ENCODE peak calls at places on chromosomes 3 and 15, in five cellular contexts. One of them, this sample, is unnamed.

GRCh38 chr3:105722943-105723556 is 145.8 kb downstream of the CBLB start:
- DNase-seq in effector memory CD4-positive, alpha-beta T cell: no peak
- DNase-seq in naive B cell: peak
- DNase-seq in left ventricle myocardium inferior: no peak
- DNase-seq in endothelial cell: no peak
- DNase-seq in this sample: no peak

GRCh38 chr15:73633991-73634495 is 854 bp upstream of the NPTN start:
- DNase-seq in effector memory CD4-positive, alpha-beta T cell: no peak
- DNase-seq in endothelial cell: peak
- DNase-seq in naive B cell: no peak
- DNase-seq in left ventricle myocardium inferior: no peak
- DNase-seq in this sample: no peak

GRCh38 chr3:30523366-30523765 is 83.0 kb upstream of the TGFBR2 start:
- DNase-seq in naive B cell: no peak
- DNase-seq in effector memory CD4-positive, alpha-beta T cell: no peak
- DNase-seq in endothelial cell: no peak
- DNase-seq in left ventricle myocardium inferior: no peak
- DNase-seq in this sample: no peak

GRCh38 chr15:47384316-47384715 is 333.0 kb upstream of the SEMA6D start:
- DNase-seq in endothelial cell: peak
- DNase-seq in effector memory CD4-positive, alpha-beta T cell: no peak
- DNase-seq in naive B cell: no peak
- DNase-seq in left ventricle myocardium inferior: peak
- DNase-seq in this sample: no peak

GRCh38 chr15:68646751-68647150 is 68.0 kb downstream of the CORO2B start:
- DNase-seq in left ventricle myocardium inferior: no peak
- DNase-seq in naive B cell: no peak
- DNase-seq in effector memory CD4-positive, alpha-beta T cell: no peak
- DNase-seq in endothelial cell: no peak
- DNase-seq in this sample: peak

GRCh38 chr15:88664151-88664778 is 25.4 kb downstream of the ISG20 start:
- DNase-seq in left ventricle myocardium inferior: no peak
- DNase-seq in effector memory CD4-positive, alpha-beta T cell: peak
- DNase-seq in naive B cell: peak
- DNase-seq in endothelial cell: no peak
- DNase-seq in this sample: no peak

GRCh38 chr3:50572158-50572557 is 2.8 kb downstream of the HEMK1 start:
- DNase-seq in naive B cell: peak
- DNase-seq in left ventricle myocardium inferior: peak
- DNase-seq in effector memory CD4-positive, alpha-beta T cell: peak
- DNase-seq in endothelial cell: peak
- DNase-seq in this sample: peak

GRCh38 chr3:151011427-151011826 is 38.9 kb upstream of the CLRN1 start:
- DNase-seq in naive B cell: no peak
- DNase-seq in effector memory CD4-positive, alpha-beta T cell: no peak
- DNase-seq in endothelial cell: no peak
- DNase-seq in left ventricle myocardium inferior: no peak
- DNase-seq in this sample: no peak

GRCh38 chr3:29279830-29280229 is 1.0 kb upstream of the RBMS3 start:
- DNase-seq in left ventricle myocardium inferior: no peak
- DNase-seq in naive B cell: no peak
- DNase-seq in endothelial cell: no peak
- DNase-seq in effector memory CD4-positive, alpha-beta T cell: no peak
- DNase-seq in this sample: no peak

GRCh38 chr3:197491923-197492664 is 63.7 kb downstream of the BDH1 start:
- DNase-seq in naive B cell: no peak
- DNase-seq in effector memory CD4-positive, alpha-beta T cell: no peak
- DNase-seq in left ventricle myocardium inferior: no peak
- DNase-seq in endothelial cell: no peak
- DNase-seq in this sample: no peak

GRCh38 chr15:51186121-51186795 is 91.6 kb upstream of the TNFAIP8L3 start:
- DNase-seq in endothelial cell: no peak
- DNase-seq in naive B cell: no peak
- DNase-seq in left ventricle myocardium inferior: no peak
- DNase-seq in effector memory CD4-positive, alpha-beta T cell: no peak
- DNase-seq in this sample: no peak

GRCh38 chr3:47283596-47284364 is 1.0 kb downstream of the KLHL18 start:
- DNase-seq in effector memory CD4-positive, alpha-beta T cell: no peak
- DNase-seq in endothelial cell: no peak
- DNase-seq in left ventricle myocardium inferior: no peak
- DNase-seq in naive B cell: no peak
- DNase-seq in this sample: peak

GRCh38 chr3:188272481-188273372 is 118.8 kb downstream of the LPP start:
- DNase-seq in effector memory CD4-positive, alpha-beta T cell: no peak
- DNase-seq in left ventricle myocardium inferior: no peak
- DNase-seq in endothelial cell: no peak
- DNase-seq in naive B cell: no peak
- DNase-seq in this sample: no peak

GRCh38 chr3:126704494-126705214 is 614 bp downstream of the CHCHD6 start:
- DNase-seq in effector memory CD4-positive, alpha-beta T cell: no peak
- DNase-seq in endothelial cell: no peak
- DNase-seq in naive B cell: no peak
- DNase-seq in left ventricle myocardium inferior: no peak
- DNase-seq in this sample: peak

GRCh38 chr3:172174396-172175253 is 135.2 kb downstream of the FNDC3B start:
- DNase-seq in naive B cell: no peak
- DNase-seq in effector memory CD4-positive, alpha-beta T cell: no peak
- DNase-seq in endothelial cell: peak
- DNase-seq in left ventricle myocardium inferior: no peak
- DNase-seq in this sample: no peak

GRCh38 chr3:100278910-100279309 is 18.1 kb downstream of the TBC1D23 start:
- DNase-seq in left ventricle myocardium inferior: no peak
- DNase-seq in endothelial cell: no peak
- DNase-seq in effector memory CD4-positive, alpha-beta T cell: no peak
- DNase-seq in naive B cell: no peak
- DNase-seq in this sample: no peak

GRCh38 chr3:16504242-16504641 is 9.3 kb downstream of the RFTN1 start:
- DNase-seq in effector memory CD4-positive, alpha-beta T cell: no peak
- DNase-seq in naive B cell: peak
- DNase-seq in endothelial cell: no peak
- DNase-seq in left ventricle myocardium inferior: no peak
- DNase-seq in this sample: no peak

GRCh38 chr3:105933871-105934270 is 65.1 kb upstream of the CBLB start:
- DNase-seq in effector memory CD4-positive, alpha-beta T cell: no peak
- DNase-seq in naive B cell: no peak
- DNase-seq in left ventricle myocardium inferior: no peak
- DNase-seq in endothelial cell: no peak
- DNase-seq in this sample: no peak

This sample was measured in H7.